ENCODE peak calls at places on chromosomes 16 and 17, in six cellular contexts. A is H1, K is GM12878, L is HepG2, I is SK-N-SH, G is K562. N is an unnamed sample.

GRCh38 chr17:42389135-42389417 is 834 bp upstream of the STAT3 start:
- DNase-seq in A (no peak), K (no peak), L (no peak), I (no peak), G (no peak), N (no peak)

GRCh38 chr17:82767041-82767754 is 15.3 kb downstream of the TBCD start:
- DNase-seq in A (no peak), K (no peak), L (peak), I (peak), G (peak), N (peak)

GRCh38 chr16:55053071-55053415 is 122.4 kb downstream of the IRX5 start:
- DNase-seq in A (no peak), K (no peak), L (no peak), I (no peak), G (no peak), N (no peak)

GRCh38 chr16:74608944-74609343 is 2.0 kb upstream of the GLG1 start:
- DNase-seq in A (no peak), K (no peak), L (no peak), I (no peak), G (no peak), N (peak)

GRCh38 chr17:38455288-38455915 is 27.1 kb downstream of the ARHGAP23 start:
- DNase-seq in A (no peak), K (no peak), L (no peak), I (peak), G (no peak), N (no peak)

GRCh38 chr17:81551458-81552243 is 502 bp downstream of the FAAP100 start:
- DNase-seq in A (no peak), K (no peak), L (peak), I (peak), G (peak), N (no peak)

GRCh38 chr16:84869464-84869863 is 49.7 kb downstream of the CRISPLD2 start:
- DNase-seq in A (no peak), K (no peak), L (no peak), I (no peak), G (no peak), N (no peak)

GRCh38 chr16:22321340-22322001 is 24.3 kb downstream of the POLR3E start:
- DNase-seq in A (no peak), K (peak), L (peak), I (peak), G (peak), N (peak)

GRCh38 chr16:4805231-4805630 is 2.8 kb upstream of the ROGDI start:
- DNase-seq in A (no peak), K (no peak), L (no peak), I (no peak), G (no peak), N (no peak)

GRCh38 chr16:67719778-67720144 is 645 bp upstream of the GFOD2 start:
- DNase-seq in A (no peak), K (no peak), L (peak), I (peak), G (peak), N (peak)

GRCh38 chr16:56289412-56289811 is 98.1 kb downstream of the GNAO1 start:
- DNase-seq in A (no peak), K (no peak), L (no peak), I (no peak), G (no peak), N (no peak)

GRCh38 chr16:46947900-46948547 is 25.4 kb downstream of the DNAJA2 start:
- DNase-seq in A (no peak), K (peak), L (peak), I (peak), G (peak), N (peak)

GRCh38 chr17:81164464-81165245 is 652 bp upstream of the PVALEF start:
- DNase-seq in A (no peak), K (no peak), L (peak), I (peak), G (no peak), N (no peak)

GRCh38 chr17:18000044-18000443 is 27.4 kb downstream of the DRC3 start:
- DNase-seq in A (no peak), K (no peak), L (peak), I (no peak), G (no peak), N (no peak)

GRCh38 chr16:50323335-50324011 is 45.3 kb downstream of the BRD7 start:
- DNase-seq in A (no peak), K (no peak), L (peak), I (peak), G (peak), N (peak)

GRCh38 chr17:10729334-10730193 is at the start of gene TMEM220:
- DNase-seq in A (peak), K (no peak), L (peak), I (peak), G (no peak), N (no peak)

GRCh38 chr16:5064915-5065314 is 841 bp downstream of the C16orf89 start:
- DNase-seq in A (no peak), K (no peak), L (no peak), I (no peak), G (no peak), N (no peak)

GRCh38 chr17:30550512-30551273 is 73.5 kb downstream of the GOSR1 start:
- DNase-seq in A (no peak), K (peak), L (no peak), I (no peak), G (peak), N (peak)

GRCh38 chr17:16486373-16487250 is 5.4 kb downstream of the LRRC75A start:
- DNase-seq in A (no peak), K (no peak), L (no peak), I (peak), G (no peak), N (no peak)

GRCh38 chr16:694187-694862 is 4.1 kb upstream of the WDR24 start:
- DNase-seq in A (no peak), K (no peak), L (no peak), I (no peak), G (peak), N (no peak)

GRCh38 chr17:41943492-41943891 is 13.1 kb downstream of the ODAD4 start:
- DNase-seq in A (no peak), K (no peak), L (no peak), I (no peak), G (no peak), N (no peak)

GRCh38 chr17:58052951-58053715 is 30.1 kb upstream of the DYNLL2 start:
- DNase-seq in A (no peak), K (no peak), L (no peak), I (no peak), G (no peak), N (no peak)

GRCh38 chr17:30396129-30396528 is 17.4 kb downstream of the CPD start:
- DNase-seq in A (no peak), K (no peak), L (no peak), I (no peak), G (no peak), N (no peak)

GRCh38 chr17:6555331-6556120 is 829 bp downstream of the PITPNM3 start:
- DNase-seq in A (no peak), K (no peak), L (no peak), I (peak), G (no peak), N (no peak)

GRCh38 chr17:60167095-60167741 is 17.4 kb downstream of the CA4 start:
- DNase-seq in A (no peak), K (no peak), L (no peak), I (no peak), G (no peak), N (no peak)

GRCh38 chr16:86508947-86509758 is 1.2 kb upstream of the FOXF1 start:
- DNase-seq in A (no peak), K (no peak), L (no peak), I (no peak), G (no peak), N (no peak)

GRCh38 chr17:76642032-76642561 is 1.5 kb downstream of the ST6GALNAC1 start:
- DNase-seq in A (no peak), K (no peak), L (no peak), I (no peak), G (peak), N (no peak)

GRCh38 chr17:68580236-68580903 is 20.8 kb downstream of the FAM20A start:
- DNase-seq in A (no peak), K (no peak), L (peak), I (no peak), G (no peak), N (peak)

GRCh38 chr17:34782271-34782670 is 179.0 kb downstream of the CCT6B start:
- DNase-seq in A (no peak), K (no peak), L (no peak), I (peak), G (no peak), N (no peak)

GRCh38 chr17:266701-267656 is 85.5 kb upstream of the DOC2B start:
- DNase-seq in A (no peak), K (no peak), L (no peak), I (peak), G (no peak), N (no peak)

GRCh38 chr17:49471769-49472168 is 23.3 kb upstream of the NGFR start:
- DNase-seq in A (no peak), K (no peak), L (no peak), I (no peak), G (no peak), N (no peak)

GRCh38 chr16:70800798-70801480 is at the start of gene VAC14:
- DNase-seq in A (peak), K (peak), L (peak), I (peak), G (peak), N (peak)

GRCh38 chr17:60091109-60091508 is 12.4 kb upstream of the HEATR6 start:
- DNase-seq in A (no peak), K (no peak), L (no peak), I (no peak), G (no peak), N (no peak)

DNA sequence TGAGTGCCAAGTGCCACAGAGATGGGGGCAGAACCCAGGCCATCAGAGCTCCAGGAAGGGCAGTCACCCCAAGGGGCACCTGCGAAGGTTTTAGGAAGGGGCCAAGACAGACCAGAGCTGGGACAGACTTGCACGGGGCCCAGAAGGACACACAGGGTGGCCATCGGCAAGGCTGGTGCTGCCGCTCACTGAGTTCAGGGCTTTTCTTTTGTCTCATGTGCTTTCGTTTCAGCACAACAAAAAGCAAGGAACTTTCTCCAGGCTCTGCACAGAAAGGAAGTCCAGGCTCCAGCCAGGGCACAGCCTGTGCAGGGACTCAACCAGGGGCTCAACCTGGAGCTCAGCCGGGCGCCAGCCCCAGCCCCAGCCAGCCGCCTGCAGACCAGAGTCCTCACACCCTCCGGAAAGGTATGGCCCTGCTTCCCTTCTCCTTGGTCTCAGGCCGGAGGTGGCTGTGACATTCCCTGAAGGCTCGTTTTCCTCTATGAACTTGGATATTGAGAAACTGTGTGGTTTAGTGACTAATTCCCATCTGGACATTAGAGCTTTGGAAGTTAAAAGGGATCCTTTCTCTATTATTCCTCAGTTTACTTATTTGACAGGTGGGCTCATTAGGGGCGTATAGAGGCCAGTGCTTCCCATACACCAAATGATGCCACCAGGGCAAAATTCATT is 37.9 kb downstream of the ELAC2 start:
- DNase-seq in A (no peak), K (no peak), L (no peak), I (no peak), G (no peak), N (no peak)
- TF ChIP-seq GABPA in A (no peak), K (no peak), L (no peak), I (no peak), G (no peak), N (no peak)

DNA sequence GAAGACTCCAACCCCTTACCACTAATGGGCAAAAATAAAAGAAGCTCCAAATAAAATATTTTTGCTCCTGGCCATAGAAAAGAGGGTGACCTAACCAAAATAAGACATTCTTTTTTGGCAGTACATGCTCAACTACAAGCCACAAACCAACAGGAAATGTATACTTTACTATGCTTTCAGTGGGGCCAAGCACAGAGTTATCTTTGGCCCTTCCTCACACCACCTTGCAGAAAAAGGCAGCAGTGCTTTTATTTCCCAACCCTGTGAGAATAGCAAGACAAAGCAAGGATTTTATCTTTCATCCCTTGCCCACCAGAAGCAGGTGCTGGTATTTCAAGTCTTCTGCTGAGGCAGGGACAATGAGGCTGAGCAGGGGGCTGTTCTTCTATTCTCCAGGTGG is 1493.1 kb downstream of the CDH11 start:
- DNase-seq in A (no peak), K (no peak), L (no peak), I (no peak), G (no peak), N (no peak)
- TF ChIP-seq GABPA in A (no peak), K (no peak), L (no peak), I (no peak), G (no peak), N (no peak)

GRCh38 chr16:30395992-30396560 is 856 bp downstream of the ZNF48 start:
- DNase-seq in A (no peak), K (no peak), L (no peak), I (peak), G (peak), N (no peak)
- TF ChIP-seq GABPA in A (no peak), K (no peak), L (no peak), I (no peak), G (no peak), N (no peak)

DNA sequence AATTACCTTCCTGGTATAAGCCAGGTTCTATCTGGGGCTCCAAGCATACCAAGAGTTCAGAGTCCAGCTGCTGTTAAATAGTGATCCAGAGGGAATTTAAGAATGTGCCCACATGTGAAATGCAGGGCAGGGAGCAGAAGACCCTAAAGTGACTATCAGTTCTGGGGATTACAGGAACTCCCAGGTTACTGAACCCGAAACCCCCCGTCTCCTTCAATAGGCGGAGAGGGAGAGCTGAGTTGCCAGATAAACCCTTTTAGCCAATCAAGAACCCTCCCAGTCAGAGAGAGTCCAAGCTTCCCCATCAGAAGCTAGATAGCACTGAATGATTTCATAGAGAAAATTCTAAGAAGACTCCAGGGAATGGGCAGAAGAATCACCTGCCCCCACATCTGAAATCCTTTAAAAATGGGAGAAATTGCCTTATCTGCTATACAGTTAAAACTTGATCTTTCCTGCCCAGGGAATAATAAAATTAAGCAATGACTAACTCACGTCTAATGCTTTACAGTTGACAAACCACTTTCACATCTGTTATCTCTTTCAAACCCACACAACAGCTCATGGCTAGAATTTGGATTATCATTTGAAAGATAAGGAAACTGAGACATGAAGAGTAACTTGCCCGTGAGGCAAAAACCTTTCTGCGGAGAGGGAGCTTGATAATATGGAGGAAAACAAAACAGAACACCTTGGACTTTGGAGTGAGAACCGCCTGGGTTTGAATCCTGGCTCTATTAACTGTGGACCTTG is 10.2 kb downstream of the NOG start:
- DNase-seq in A (no peak), K (no peak), L (no peak), I (no peak), G (no peak), N (no peak)
- TF ChIP-seq GABPA in A (no peak), K (no peak), L (no peak), I (no peak), G (no peak), N (no peak)

GRCh38 chr16:19745286-19746018 is 27.4 kb downstream of the IQCK start:
- DNase-seq in A (no peak), K (no peak), L (no peak), I (no peak), G (no peak), N (no peak)

GRCh38 chr16:19743816-19744159 is 25.7 kb downstream of the IQCK start:
- DNase-seq in A (no peak), K (no peak), L (no peak), I (no peak), G (no peak), N (no peak)

GRCh38 chr16:19744670-19745069 is 26.6 kb downstream of the IQCK start:
- DNase-seq in A (no peak), K (no peak), L (peak), I (no peak), G (no peak), N (no peak)

GRCh38 chr16:19748389-19749110 is 30.5 kb downstream of the IQCK start:
- DNase-seq in A (no peak), K (no peak), L (no peak), I (peak), G (no peak), N (no peak)

GRCh38 chr16:19746561-19746960 is 28.5 kb downstream of the IQCK start:
- DNase-seq in A (no peak), K (no peak), L (no peak), I (peak), G (no peak), N (no peak)
- TF ChIP-seq GABPA in A (no peak), K (no peak), L (no peak), I (no peak), G (no peak), N (no peak)